ENCODE peak calls at places on chromosome 11, in six cellular contexts. C is sigmoid colon, X is adrenal gland, Z is upper lobe of left lung, L is transverse colon, Y is body of pancreas. D is an unnamed sample.

GRCh38 chr11:79481795-79482194 is 41.0 kb upstream of the TENM4 start:
- DNase-seq in C (no peak), X (no peak), L (no peak), Z (no peak), Y (no peak), D (no peak)

GRCh38 chr11:72625746-72626636 is 48.2 kb downstream of the PDE2A start:
- DNase-seq in Y (peak; percentile 67), C (peak; percentile 90), L (peak; percentile 52), Z (peak; percentile 87), X (peak; percentile 76), D (peak; percentile 26)

GRCh38 chr11:4181780-4182721 is 87.5 kb downstream of the RRM1 start:
- DNase-seq in Y (peak; percentile 77), X (peak; percentile 78), L (peak; percentile 69), Z (peak; percentile 50), C (no peak), D (peak; percentile 78)

GRCh38 chr11:111422494-111423249 is 43.6 kb upstream of the POU2AF1 start:
- DNase-seq in L (peak; percentile 77), Y (peak; percentile 69), X (peak; percentile 69), Z (peak; percentile 35), C (peak; percentile 76), D (peak; percentile 78)

GRCh38 chr11:15769203-15769602 is 587.1 kb downstream of the SOX6 start:
- DNase-seq in Y (peak; percentile 77), C (no peak), Z (no peak), X (no peak), L (peak; percentile 73), D (no peak)

GRCh38 chr11:66909181-66909580 is 49.0 kb downstream of the PC start:
- DNase-seq in L (no peak), Z (no peak), C (no peak), X (no peak), Y (no peak), D (no peak)

GRCh38 chr11:67415501-67416304 is at the start of gene CARNS1:
- DNase-seq in C (no peak), Z (peak; percentile 90), Y (no peak), L (no peak), X (no peak), D (no peak)

GRCh38 chr11:5460983-5461621 is 12.0 kb downstream of the OR51I2 start:
- DNase-seq in X (no peak), Y (no peak), C (no peak), L (no peak), Z (peak; percentile 65), D (no peak)

GRCh38 chr11:120172054-120172881 is 34.4 kb upstream of the TRIM29 start:
- DNase-seq in L (peak; percentile 73), Z (no peak), Y (peak; percentile 77), X (peak; percentile 85), C (peak; percentile 87), D (peak; percentile 79)

GRCh38 chr11:95363189-95363588 is 132.2 kb upstream of the SESN3 start:
- DNase-seq in L (no peak), C (no peak), X (no peak), Z (no peak), Y (no peak), D (no peak)

GRCh38 chr11:11584446-11584810 is 37.4 kb downstream of the GALNT18 start:
- DNase-seq in Z (no peak), C (no peak), L (no peak), Y (no peak), X (no peak), D (no peak)

GRCh38 chr11:28679795-28680194 is 571.6 kb downstream of the METTL15 start:
- DNase-seq in Z (no peak), L (no peak), X (peak; percentile 22), C (no peak), Y (no peak), D (no peak)

GRCh38 chr11:5618807-5619206 is 6.0 kb upstream of the TRIM34 start:
- DNase-seq in X (no peak), C (no peak), L (no peak), Z (no peak), Y (no peak), D (no peak)

GRCh38 chr11:102479733-102480132 is 27.2 kb upstream of the TMEM123 start:
- DNase-seq in C (no peak), Y (no peak), L (no peak), Z (no peak), X (no peak), D (no peak)
- H3K27ac ChIP-seq in C (no peak overlapping the region), Y (no peak overlapping the region), L (no peak overlapping the region), Z (no peak overlapping the region), X (no peak overlapping the region), D (no peak overlapping the region)

GRCh38 chr11:8759634-8760033 is 77.0 kb downstream of the RPL27A start:
- DNase-seq in L (no peak), Z (no peak), C (peak; percentile 90), Y (peak; percentile 33), X (peak; percentile 42), D (peak; percentile 62)
- H3K4me1 ChIP-seq in L (peaks cover 47% of the 10 kb centered on the region), Z (peaks cover 35% of the 10 kb centered on the region), C (peaks cover 82% of the 10 kb centered on the region), Y (peaks cover 63% of the 10 kb centered on the region), X (peaks cover 52% of the 10 kb centered on the region), D (peaks cover 38% of the 10 kb centered on the region)

GRCh38 chr11:59550368-59550841 is 39.1 kb downstream of the OR4D9 start:
- DNase-seq in X (peak; percentile 92), Y (peak; percentile 91), L (peak; percentile 84), C (peak; percentile 91), Z (peak; percentile 94), D (peak; percentile 82)
- TF ChIP-seq CTCF in X (peak; percentile 70), Y (peak; percentile 59), L (peak; percentile 81), C (peak; percentile 47), Z (peak; percentile 70), D (peak; percentile 33)

DNA sequence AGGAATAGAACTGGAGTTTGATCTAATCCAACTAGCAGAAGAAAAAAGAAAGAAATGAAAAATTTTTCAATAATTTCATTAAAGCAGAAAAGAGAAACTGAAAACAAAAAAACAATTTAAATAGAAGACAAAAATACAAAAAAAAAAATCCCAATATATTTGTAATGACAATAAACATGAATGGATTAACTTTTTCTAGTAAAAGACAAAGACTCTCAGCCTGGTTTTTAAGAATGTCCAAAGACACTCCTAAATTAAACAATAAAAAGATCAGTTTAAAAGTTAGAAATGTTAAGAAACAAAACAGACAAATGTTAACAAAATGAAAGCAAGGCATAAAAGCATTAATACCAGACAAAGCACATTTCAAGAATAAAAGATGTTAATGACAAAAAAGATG is 50.3 kb upstream of the ME3 start:
- DNase-seq in C (no peak), Z (no peak), Y (no peak), L (no peak), X (no peak), D (no peak)
- H3K27ac ChIP-seq in C (no peak overlapping the region), Z (no peak overlapping the region), Y (no peak overlapping the region), L (no peak overlapping the region), X (no peak overlapping the region), D (no peak overlapping the region)

DNA sequence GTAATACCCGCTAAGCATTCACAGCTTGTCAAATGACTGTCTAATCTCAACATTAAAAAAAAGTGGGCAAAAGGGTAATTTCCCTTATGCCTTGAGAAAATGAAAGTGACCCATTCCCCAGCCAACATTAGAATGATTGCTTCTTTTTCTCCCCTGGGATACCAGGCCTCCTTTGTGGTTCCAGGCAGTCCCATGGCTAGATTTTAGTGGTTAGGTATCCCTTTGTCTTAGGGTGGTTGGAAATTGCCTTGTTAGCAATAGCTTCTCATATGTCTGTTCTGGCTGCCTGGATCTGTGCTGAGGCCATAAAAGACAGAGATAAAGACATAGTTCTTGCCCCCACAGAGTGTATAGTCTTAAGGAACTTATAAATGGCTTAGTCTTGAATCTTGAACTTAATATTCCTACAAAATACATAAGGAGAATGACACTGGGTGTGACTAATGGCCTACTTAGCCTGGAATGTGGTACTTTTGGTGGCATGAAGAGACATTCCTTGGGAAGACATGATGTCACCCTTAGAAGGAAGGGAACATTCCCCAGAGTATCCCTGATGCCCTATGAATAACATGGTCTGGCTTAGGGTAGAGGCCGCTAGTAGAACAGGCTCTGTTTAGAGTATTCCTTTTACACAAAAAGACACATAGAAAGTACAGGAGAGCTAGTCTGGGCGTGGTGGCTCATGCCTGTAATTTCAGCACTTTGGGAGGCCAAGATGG is 90.3 kb downstream of the ZBTB16 start:
- DNase-seq in C (peak; percentile 34), X (no peak), Y (no peak), L (no peak), Z (no peak), D (no peak)
- H3K4me1 ChIP-seq in C (peaks cover 92% of the 10 kb centered on the region), X (peaks cover 79% of the 10 kb centered on the region), Y (peaks cover 95% of the 10 kb centered on the region), L (peaks cover 46% of the 10 kb centered on the region), Z (peaks cover 97% of the 10 kb centered on the region), D (peaks cover 34% of the 10 kb centered on the region)

DNA sequence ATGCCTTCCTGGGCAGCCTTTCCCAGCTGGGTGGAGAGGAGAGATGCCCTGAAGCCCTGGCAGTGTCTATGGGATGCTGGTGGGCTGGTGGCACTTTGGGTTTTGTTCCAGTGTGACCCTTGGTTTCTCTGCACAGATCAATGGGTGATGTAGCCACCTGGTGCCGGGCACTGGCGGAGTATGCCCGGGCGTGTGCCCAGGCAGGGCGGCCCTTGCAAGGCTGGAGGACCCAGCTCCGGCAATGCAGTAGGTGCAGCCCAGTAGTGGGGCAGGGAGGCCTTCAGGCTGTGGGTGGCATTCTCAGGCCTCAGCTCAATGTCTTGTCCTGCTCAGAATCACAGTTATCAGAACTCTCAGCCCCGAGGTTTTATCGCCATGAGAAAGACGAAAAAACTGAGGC is 11.9 kb downstream of the OTOG start:
- DNase-seq in Z (peak; percentile 42), X (no peak), L (no peak), C (peak; percentile 39), Y (no peak), D (no peak)
- TF ChIP-seq CTCF in Z (no peak), X (no peak), L (no peak), C (no peak), Y (no peak), D (no peak)

D was measured in testis.